ENCODE peak calls at places on chromosomes 7 and 10, in ten cellular contexts. One of them, this sample, is unnamed.

GRCh38 chr10:83248232-83248631 is 891.1 kb upstream of the GHITM start:
- DNase-seq in GM19239: no peak
- DNase-seq in psoas muscle: no peak
- DNase-seq in T follicular helper cell: no peak
- DNase-seq in NCI-H345: no peak
- DNase-seq in memory B cell: no peak
- DNase-seq in astrocyte of the spinal cord: no peak
- DNase-seq in EL: no peak
- DNase-seq in activated CD4-positive, alpha-beta T cell treated with anti-CD3 and anti-CD28 coated beads, Interleukin-2, amount 50 U/mL, for 1 hour: no peak
- DNase-seq in non-pigmented ciliary epithelial cell: no peak
- DNase-seq in this sample: no peak

GRCh38 chr7:2540641-2541051 is 14.7 kb downstream of the BRAT1 start:
- DNase-seq in T follicular helper cell: no peak
- DNase-seq in EL: no peak
- DNase-seq in NCI-H345: no peak
- DNase-seq in non-pigmented ciliary epithelial cell: no peak
- DNase-seq in psoas muscle: no peak
- DNase-seq in GM19239: no peak
- DNase-seq in astrocyte of the spinal cord: no peak
- DNase-seq in activated CD4-positive, alpha-beta T cell treated with anti-CD3 and anti-CD28 coated beads, Interleukin-2, amount 50 U/mL, for 1 hour: no peak
- DNase-seq in memory B cell: no peak
- DNase-seq in this sample: no peak

GRCh38 chr7:48421357-48421756 is 250.1 kb downstream of the ABCA13 start:
- DNase-seq in psoas muscle: no peak
- DNase-seq in GM19239: no peak
- DNase-seq in memory B cell: no peak
- DNase-seq in EL: peak
- DNase-seq in activated CD4-positive, alpha-beta T cell treated with anti-CD3 and anti-CD28 coated beads, Interleukin-2, amount 50 U/mL, for 1 hour: no peak
- DNase-seq in non-pigmented ciliary epithelial cell: peak
- DNase-seq in T follicular helper cell: no peak
- DNase-seq in astrocyte of the spinal cord: peak
- DNase-seq in NCI-H345: no peak
- DNase-seq in this sample: no peak

GRCh38 chr10:131991726-131992125 is 10.0 kb upstream of the BNIP3 start:
- DNase-seq in GM19239: no peak
- DNase-seq in astrocyte of the spinal cord: no peak
- DNase-seq in T follicular helper cell: no peak
- DNase-seq in non-pigmented ciliary epithelial cell: no peak
- DNase-seq in NCI-H345: no peak
- DNase-seq in psoas muscle: no peak
- DNase-seq in activated CD4-positive, alpha-beta T cell treated with anti-CD3 and anti-CD28 coated beads, Interleukin-2, amount 50 U/mL, for 1 hour: no peak
- DNase-seq in memory B cell: no peak
- DNase-seq in EL: no peak
- DNase-seq in this sample: no peak

GRCh38 chr10:120700421-120700820 is 150.7 kb upstream of the WDR11 start:
- DNase-seq in astrocyte of the spinal cord: no peak
- DNase-seq in activated CD4-positive, alpha-beta T cell treated with anti-CD3 and anti-CD28 coated beads, Interleukin-2, amount 50 U/mL, for 1 hour: no peak
- DNase-seq in T follicular helper cell: no peak
- DNase-seq in psoas muscle: no peak
- DNase-seq in non-pigmented ciliary epithelial cell: no peak
- DNase-seq in memory B cell: no peak
- DNase-seq in EL: no peak
- DNase-seq in NCI-H345: no peak
- DNase-seq in GM19239: no peak
- DNase-seq in this sample: no peak

GRCh38 chr7:1175967-1176851 is 16.2 kb upstream of the ZFAND2A start:
- DNase-seq in non-pigmented ciliary epithelial cell: no peak
- DNase-seq in activated CD4-positive, alpha-beta T cell treated with anti-CD3 and anti-CD28 coated beads, Interleukin-2, amount 50 U/mL, for 1 hour: peak
- DNase-seq in psoas muscle: peak
- DNase-seq in GM19239: peak
- DNase-seq in EL: peak
- DNase-seq in NCI-H345: peak
- DNase-seq in memory B cell: peak
- DNase-seq in astrocyte of the spinal cord: peak
- DNase-seq in T follicular helper cell: peak
- DNase-seq in this sample: peak

GRCh38 chr10:3623746-3624145 is 161.3 kb downstream of the KLF6 start:
- DNase-seq in NCI-H345: no peak
- DNase-seq in psoas muscle: no peak
- DNase-seq in GM19239: no peak
- DNase-seq in memory B cell: no peak
- DNase-seq in activated CD4-positive, alpha-beta T cell treated with anti-CD3 and anti-CD28 coated beads, Interleukin-2, amount 50 U/mL, for 1 hour: no peak
- DNase-seq in T follicular helper cell: no peak
- DNase-seq in non-pigmented ciliary epithelial cell: no peak
- DNase-seq in EL: peak
- DNase-seq in astrocyte of the spinal cord: peak
- DNase-seq in this sample: no peak

GRCh38 chr7:123604739-123605138 is 3.1 kb downstream of the ASB15 start:
- DNase-seq in T follicular helper cell: no peak
- DNase-seq in astrocyte of the spinal cord: no peak
- DNase-seq in memory B cell: no peak
- DNase-seq in GM19239: no peak
- DNase-seq in activated CD4-positive, alpha-beta T cell treated with anti-CD3 and anti-CD28 coated beads, Interleukin-2, amount 50 U/mL, for 1 hour: no peak
- DNase-seq in NCI-H345: no peak
- DNase-seq in psoas muscle: no peak
- DNase-seq in EL: no peak
- DNase-seq in non-pigmented ciliary epithelial cell: no peak
- DNase-seq in this sample: no peak

GRCh38 chr10:48526371-48526821 is 78.5 kb downstream of the ARHGAP22 start:
- DNase-seq in memory B cell: no peak
- DNase-seq in psoas muscle: no peak
- DNase-seq in astrocyte of the spinal cord: peak
- DNase-seq in non-pigmented ciliary epithelial cell: peak
- DNase-seq in activated CD4-positive, alpha-beta T cell treated with anti-CD3 and anti-CD28 coated beads, Interleukin-2, amount 50 U/mL, for 1 hour: no peak
- DNase-seq in EL: peak
- DNase-seq in T follicular helper cell: no peak
- DNase-seq in GM19239: no peak
- DNase-seq in NCI-H345: no peak
- DNase-seq in this sample: no peak

GRCh38 chr10:99766282-99766681 is 16.2 kb upstream of the ABCC2 start:
- DNase-seq in NCI-H345: no peak
- DNase-seq in psoas muscle: no peak
- DNase-seq in EL: no peak
- DNase-seq in astrocyte of the spinal cord: no peak
- DNase-seq in memory B cell: no peak
- DNase-seq in activated CD4-positive, alpha-beta T cell treated with anti-CD3 and anti-CD28 coated beads, Interleukin-2, amount 50 U/mL, for 1 hour: no peak
- DNase-seq in GM19239: no peak
- DNase-seq in non-pigmented ciliary epithelial cell: no peak
- DNase-seq in T follicular helper cell: no peak
- DNase-seq in this sample: no peak

GRCh38 chr7:96116173-96116572 is 205.7 kb downstream of the SLC25A13 start:
- DNase-seq in NCI-H345: no peak
- DNase-seq in activated CD4-positive, alpha-beta T cell treated with anti-CD3 and anti-CD28 coated beads, Interleukin-2, amount 50 U/mL, for 1 hour: no peak
- DNase-seq in memory B cell: no peak
- DNase-seq in astrocyte of the spinal cord: no peak
- DNase-seq in T follicular helper cell: no peak
- DNase-seq in EL: no peak
- DNase-seq in non-pigmented ciliary epithelial cell: no peak
- DNase-seq in GM19239: no peak
- DNase-seq in psoas muscle: no peak
- DNase-seq in this sample: no peak

GRCh38 chr7:103735377-103735776 is 254.1 kb downstream of the RELN start:
- DNase-seq in EL: peak
- DNase-seq in memory B cell: no peak
- DNase-seq in GM19239: no peak
- DNase-seq in non-pigmented ciliary epithelial cell: peak
- DNase-seq in psoas muscle: no peak
- DNase-seq in T follicular helper cell: no peak
- DNase-seq in activated CD4-positive, alpha-beta T cell treated with anti-CD3 and anti-CD28 coated beads, Interleukin-2, amount 50 U/mL, for 1 hour: no peak
- DNase-seq in NCI-H345: no peak
- DNase-seq in astrocyte of the spinal cord: peak
- DNase-seq in this sample: no peak